ENCODE peak calls at places on chromosomes 4 and X, in seven cellular contexts. One of them, this sample, is unnamed.
A peak's percentile ranks its signal among the peaks of the same experiment; 100 is the strongest.

GRCh38 chrX:78650906-78651437 is 8.2 kb downstream of the RTL3 start:
- DNase-seq in IMR-90: peak; percentile 73
- DNase-seq in neuronal stem cell: no peak
- DNase-seq in trophoblast cell: no peak
- DNase-seq in mesendoderm: no peak
- DNase-seq in mesenchymal stem cell: peak; percentile 18
- DNase-seq in H1: no peak
- DNase-seq in this sample: no peak

GRCh38 chr4:119099227-119099910 is 36.3 kb upstream of the MYOZ2 start:
- DNase-seq in IMR-90: peak; percentile 62
- DNase-seq in neuronal stem cell: no peak
- DNase-seq in trophoblast cell: peak; percentile 92
- DNase-seq in mesendoderm: no peak
- DNase-seq in mesenchymal stem cell: peak; percentile 67
- DNase-seq in H1: no peak
- DNase-seq in this sample: no peak

GRCh38 chr4:76744253-76744921 is 153.6 kb downstream of the SOWAHB start:
- DNase-seq in IMR-90: peak; percentile 83
- DNase-seq in neuronal stem cell: no peak
- DNase-seq in trophoblast cell: peak; percentile 51
- DNase-seq in mesendoderm: no peak
- DNase-seq in mesenchymal stem cell: peak; percentile 65
- DNase-seq in H1: no peak
- DNase-seq in this sample: no peak

GRCh38 chr4:56215901-56216300 is 171.4 kb downstream of the AASDH start:
- DNase-seq in IMR-90: peak; percentile 7
- DNase-seq in neuronal stem cell: no peak
- DNase-seq in trophoblast cell: no peak
- DNase-seq in mesendoderm: peak; percentile 41
- DNase-seq in mesenchymal stem cell: peak; percentile 28
- DNase-seq in H1: no peak
- DNase-seq in this sample: peak; percentile 42

GRCh38 chrX:78574306-78574705 is 84.8 kb downstream of the RTL3 start:
- DNase-seq in IMR-90: no peak
- DNase-seq in neuronal stem cell: no peak
- DNase-seq in trophoblast cell: no peak
- DNase-seq in mesendoderm: no peak
- DNase-seq in mesenchymal stem cell: no peak
- DNase-seq in H1: no peak
- DNase-seq in this sample: no peak

GRCh38 chrX:153669174-153669890 is 4.3 kb downstream of the PNCK start:
- DNase-seq in IMR-90: no peak
- DNase-seq in neuronal stem cell: no peak
- DNase-seq in trophoblast cell: peak; percentile 39
- DNase-seq in mesendoderm: peak; percentile 60
- DNase-seq in mesenchymal stem cell: no peak
- DNase-seq in H1: peak; percentile 70
- DNase-seq in this sample: peak; percentile 61

GRCh38 chr4:124330045-124330444 is 382.5 kb downstream of the ANKRD50 start:
- DNase-seq in IMR-90: no peak
- DNase-seq in neuronal stem cell: no peak
- DNase-seq in trophoblast cell: no peak
- DNase-seq in mesendoderm: no peak
- DNase-seq in mesenchymal stem cell: no peak
- DNase-seq in H1: no peak
- DNase-seq in this sample: no peak

GRCh38 chrX:80808854-80809493 is 703 bp downstream of the BRWD3 start:
- DNase-seq in IMR-90: no peak
- DNase-seq in neuronal stem cell: peak; percentile 14
- DNase-seq in trophoblast cell: peak; percentile 52
- DNase-seq in mesendoderm: peak; percentile 53
- DNase-seq in mesenchymal stem cell: peak; percentile 28
- DNase-seq in H1: peak; percentile 46
- DNase-seq in this sample: peak; percentile 36

GRCh38 chrX:153886915-153887314 is 942 bp upstream of the L1CAM start:
- DNase-seq in IMR-90: no peak
- DNase-seq in neuronal stem cell: no peak
- DNase-seq in trophoblast cell: peak; percentile 66
- DNase-seq in mesendoderm: peak; percentile 92
- DNase-seq in mesenchymal stem cell: no peak
- DNase-seq in H1: no peak
- DNase-seq in this sample: no peak

GRCh38 chrX:136708348-136708747 is 60.4 kb downstream of the CD40LG start:
- DNase-seq in IMR-90: peak; percentile 13
- DNase-seq in neuronal stem cell: no peak
- DNase-seq in trophoblast cell: peak; percentile 31
- DNase-seq in mesendoderm: no peak
- DNase-seq in mesenchymal stem cell: peak; percentile 12
- DNase-seq in H1: no peak
- DNase-seq in this sample: no peak

GRCh38 chr4:25161599-25161960 is 1.3 kb upstream of the SEPSECS start:
- DNase-seq in IMR-90: no peak
- DNase-seq in neuronal stem cell: no peak
- DNase-seq in trophoblast cell: peak; percentile 80
- DNase-seq in mesendoderm: peak; percentile 56
- DNase-seq in mesenchymal stem cell: no peak
- DNase-seq in H1: no peak
- DNase-seq in this sample: no peak

GRCh38 chr4:46274717-46275116 is 115.2 kb downstream of the GABRA2 start:
- DNase-seq in IMR-90: no peak
- DNase-seq in neuronal stem cell: no peak
- DNase-seq in trophoblast cell: no peak
- DNase-seq in mesendoderm: peak; percentile 19
- DNase-seq in mesenchymal stem cell: no peak
- DNase-seq in H1: no peak
- DNase-seq in this sample: no peak

GRCh38 chr4:184370711-184371389 is 103.5 kb downstream of the IRF2 start:
- DNase-seq in IMR-90: peak; percentile 29
- DNase-seq in neuronal stem cell: no peak
- DNase-seq in trophoblast cell: no peak
- DNase-seq in mesendoderm: no peak
- DNase-seq in mesenchymal stem cell: no peak
- DNase-seq in H1: no peak
- DNase-seq in this sample: no peak

GRCh38 chrX:2588049-2588448 is 87.3 kb upstream of the DHRSX start:
- DNase-seq in IMR-90: no peak
- DNase-seq in neuronal stem cell: no peak
- DNase-seq in trophoblast cell: no peak
- DNase-seq in mesendoderm: no peak
- DNase-seq in mesenchymal stem cell: no peak
- DNase-seq in H1: no peak
- DNase-seq in this sample: no peak

GRCh38 chrX:85108165-85108564 is 104.5 kb downstream of the APOOL start:
- DNase-seq in IMR-90: no peak
- DNase-seq in neuronal stem cell: no peak
- DNase-seq in trophoblast cell: no peak
- DNase-seq in mesendoderm: no peak
- DNase-seq in mesenchymal stem cell: no peak
- DNase-seq in H1: no peak
- DNase-seq in this sample: no peak

GRCh38 chrX:68018248-68019203 is 414.8 kb downstream of the OPHN1 start:
- DNase-seq in IMR-90: peak; percentile 32
- DNase-seq in neuronal stem cell: peak; percentile 2
- DNase-seq in trophoblast cell: peak; percentile 24
- DNase-seq in mesendoderm: peak; percentile 67
- DNase-seq in mesenchymal stem cell: peak; percentile 6
- DNase-seq in H1: peak; percentile 65
- DNase-seq in this sample: peak; percentile 68

GRCh38 chr4:152643153-152644035 is 36.4 kb downstream of the TMEM154 start:
- DNase-seq in IMR-90: no peak
- DNase-seq in neuronal stem cell: no peak
- DNase-seq in trophoblast cell: peak; percentile 9
- DNase-seq in mesendoderm: no peak
- DNase-seq in mesenchymal stem cell: no peak
- DNase-seq in H1: no peak
- DNase-seq in this sample: no peak

GRCh38 chr4:77927991-77928925 is 65.6 kb downstream of the MRPL1 start:
- DNase-seq in IMR-90: peak; percentile 68
- DNase-seq in neuronal stem cell: no peak
- DNase-seq in trophoblast cell: no peak
- DNase-seq in mesendoderm: no peak
- DNase-seq in mesenchymal stem cell: peak; percentile 24
- DNase-seq in H1: no peak
- DNase-seq in this sample: no peak

GRCh38 chrX:137568741-137569469 is 3.0 kb downstream of the ZIC3 start:
- DNase-seq in IMR-90: no peak
- DNase-seq in neuronal stem cell: no peak
- DNase-seq in trophoblast cell: no peak
- DNase-seq in mesendoderm: peak; percentile 43
- DNase-seq in mesenchymal stem cell: no peak
- DNase-seq in H1: peak; percentile 46
- DNase-seq in this sample: peak; percentile 31

GRCh38 chr4:23945521-23946017 is 55.7 kb upstream of the PPARGC1A start:
- DNase-seq in IMR-90: peak; percentile 86
- DNase-seq in neuronal stem cell: no peak
- DNase-seq in trophoblast cell: peak; percentile 80
- DNase-seq in mesendoderm: no peak
- DNase-seq in mesenchymal stem cell: peak; percentile 90
- DNase-seq in H1: no peak
- DNase-seq in this sample: no peak

DNA sequence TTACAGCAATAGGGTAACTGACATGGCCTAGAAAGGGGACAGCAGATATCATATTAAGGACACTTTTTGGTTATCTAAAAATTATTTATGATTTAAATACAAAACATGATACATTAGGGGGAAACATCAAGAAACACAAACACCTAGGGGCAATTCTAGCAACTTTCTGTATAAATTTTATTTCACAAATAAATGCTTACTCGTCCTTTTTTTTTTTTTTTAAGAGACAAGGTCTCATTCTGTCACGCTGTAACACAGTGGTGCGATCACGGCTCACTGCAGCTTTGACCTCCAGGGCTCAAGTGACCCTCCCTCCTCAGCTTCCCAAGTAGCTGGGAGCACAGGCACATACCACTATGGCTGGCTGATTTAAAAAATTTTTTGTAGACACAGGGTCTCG is 151.8 kb upstream of the BCOR start:
- DNase-seq in IMR-90: no peak
- DNase-seq in neuronal stem cell: no peak
- DNase-seq in trophoblast cell: no peak
- DNase-seq in mesendoderm: no peak
- DNase-seq in mesenchymal stem cell: no peak
- DNase-seq in H1: no peak
- DNase-seq in this sample: no peak
- H3K18ac ChIP-seq in IMR-90: no peak overlapping the region
- H3K18ac ChIP-seq in neuronal stem cell: no peak overlapping the region
- H3K18ac ChIP-seq in trophoblast cell: no peak overlapping the region
- H3K18ac ChIP-seq in mesendoderm: no peak overlapping the region
- H3K18ac ChIP-seq in mesenchymal stem cell: no peak overlapping the region
- H3K18ac ChIP-seq in H1: no peak overlapping the region
- H3K18ac ChIP-seq in this sample: no peak overlapping the region

GRCh38 chr4:89111833-89112563 is 665 bp downstream of the TIGD2 start:
- DNase-seq in IMR-90: peak; percentile 95
- DNase-seq in neuronal stem cell: no peak
- DNase-seq in trophoblast cell: peak; percentile 97
- DNase-seq in mesendoderm: peak; percentile 72
- DNase-seq in mesenchymal stem cell: peak; percentile 96
- DNase-seq in H1: no peak
- DNase-seq in this sample: no peak

GRCh38 chr4:89108068-89108467 is 3.3 kb upstream of the TIGD2 start:
- DNase-seq in IMR-90: no peak
- DNase-seq in neuronal stem cell: no peak
- DNase-seq in trophoblast cell: no peak
- DNase-seq in mesendoderm: peak; percentile 33
- DNase-seq in mesenchymal stem cell: no peak
- DNase-seq in H1: no peak
- DNase-seq in this sample: no peak

GRCh38 chr4:89109841-89110540 is 1.3 kb upstream of the TIGD2 start:
- DNase-seq in IMR-90: no peak
- DNase-seq in neuronal stem cell: no peak
- DNase-seq in trophoblast cell: peak; percentile 65
- DNase-seq in mesendoderm: peak; percentile 40
- DNase-seq in mesenchymal stem cell: no peak
- DNase-seq in H1: no peak
- DNase-seq in this sample: no peak

GRCh38 chr4:89110986-89111832 is at the start of gene TIGD2:
- DNase-seq in IMR-90: peak; percentile 81
- DNase-seq in neuronal stem cell: peak; percentile 88
- DNase-seq in trophoblast cell: peak; percentile 92
- DNase-seq in mesendoderm: peak; percentile 92
- DNase-seq in mesenchymal stem cell: peak; percentile 87
- DNase-seq in H1: peak; percentile 83
- DNase-seq in this sample: peak; percentile 86

GRCh38 chr4:89110541-89110985 is 770 bp upstream of the TIGD2 start:
- DNase-seq in IMR-90: no peak
- DNase-seq in neuronal stem cell: peak; percentile 9
- DNase-seq in trophoblast cell: no peak
- DNase-seq in mesendoderm: peak; percentile 64
- DNase-seq in mesenchymal stem cell: no peak
- DNase-seq in H1: peak; percentile 58
- DNase-seq in this sample: peak; percentile 55
- H4K8ac ChIP-seq in IMR-90: no peak overlapping the region
- H4K8ac ChIP-seq in neuronal stem cell: no peak overlapping the region
- H4K8ac ChIP-seq in trophoblast cell: no peak overlapping the region
- H4K8ac ChIP-seq in mesendoderm: no peak overlapping the region
- H4K8ac ChIP-seq in mesenchymal stem cell: no peak overlapping the region
- H4K8ac ChIP-seq in H1: peak overlapping the region; percentile 35
- H4K8ac ChIP-seq in this sample: no peak overlapping the region

DNA sequence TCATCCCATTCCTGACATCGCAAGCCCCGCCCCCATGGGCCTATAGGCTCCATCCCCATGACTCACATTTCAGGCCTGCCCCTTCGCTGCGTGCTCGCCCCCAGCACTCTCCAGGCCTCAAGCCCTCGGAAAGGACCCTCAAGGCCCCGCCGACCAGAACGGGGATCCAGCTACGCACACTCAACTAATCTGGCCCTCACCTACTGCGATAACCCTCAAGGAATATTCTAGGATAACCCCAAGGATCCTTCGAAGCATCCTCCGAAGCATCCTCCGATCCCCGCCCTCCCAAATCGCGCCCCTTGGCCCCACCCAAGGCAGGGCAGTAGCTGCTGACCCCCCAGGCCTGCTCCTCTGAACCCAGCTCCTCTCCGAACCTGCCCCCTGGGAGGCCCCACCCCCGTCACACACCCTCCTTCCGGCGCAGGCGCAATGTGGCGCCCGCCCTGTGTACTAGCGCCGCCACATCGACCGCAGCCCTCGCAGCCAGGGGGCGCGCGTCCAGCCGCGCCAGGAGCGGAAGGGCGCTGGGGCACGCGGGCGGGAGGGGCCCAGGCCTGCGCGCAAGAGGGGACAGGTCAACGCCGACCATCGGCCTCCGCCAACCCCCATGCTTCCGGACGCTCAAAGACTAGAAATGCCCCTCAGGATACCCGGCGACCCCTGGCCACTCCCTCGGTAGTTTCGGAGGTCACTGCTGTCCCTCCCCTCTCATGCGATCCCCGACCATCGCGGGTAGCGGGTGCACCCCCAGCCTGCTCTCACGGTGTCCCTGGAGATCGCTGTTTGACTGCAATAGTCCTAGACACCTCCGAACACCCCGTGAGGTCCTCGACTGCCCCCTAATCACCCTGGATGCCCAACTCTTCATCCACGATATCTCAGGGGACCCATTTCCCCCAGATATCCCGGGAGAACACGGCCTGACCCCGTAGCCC is 6.4 kb upstream of the MAGIX start:
- DNase-seq in IMR-90: peak; percentile 85
- DNase-seq in neuronal stem cell: peak; percentile 69
- DNase-seq in trophoblast cell: peak; percentile 84
- DNase-seq in mesendoderm: peak; percentile 94
- DNase-seq in mesenchymal stem cell: peak; percentile 91
- DNase-seq in H1: peak; percentile 78
- DNase-seq in this sample: peak; percentile 86
- H2BK5ac ChIP-seq in IMR-90: peak overlapping the region; percentile 100
- H2BK5ac ChIP-seq in neuronal stem cell: peak overlapping the region; percentile 24
- H2BK5ac ChIP-seq in trophoblast cell: no peak overlapping the region
- H2BK5ac ChIP-seq in mesendoderm: no peak overlapping the region
- H2BK5ac ChIP-seq in mesenchymal stem cell: peak overlapping the region; percentile 79
- H2BK5ac ChIP-seq in H1: no peak overlapping the region
- H2BK5ac ChIP-seq in this sample: no peak overlapping the region

GRCh38 chr4:154618708-154619315 is 6.4 kb upstream of the FGG start:
- DNase-seq in IMR-90: peak; percentile 30
- DNase-seq in neuronal stem cell: peak; percentile 39
- DNase-seq in trophoblast cell: peak; percentile 81
- DNase-seq in mesendoderm: peak; percentile 75
- DNase-seq in mesenchymal stem cell: peak; percentile 38
- DNase-seq in H1: peak; percentile 59
- DNase-seq in this sample: peak; percentile 66
- H3K18ac ChIP-seq in IMR-90: no peak overlapping the region
- H3K18ac ChIP-seq in neuronal stem cell: no peak overlapping the region
- H3K18ac ChIP-seq in trophoblast cell: no peak overlapping the region
- H3K18ac ChIP-seq in mesendoderm: no peak overlapping the region
- H3K18ac ChIP-seq in mesenchymal stem cell: no peak overlapping the region
- H3K18ac ChIP-seq in H1: no peak overlapping the region
- H3K18ac ChIP-seq in this sample: no peak overlapping the region

This sample was measured in H9.